ENCODE peak calls at places on chromosome 19, in seven cellular contexts. One of them, this sample, is unnamed.

GRCh38 chr19:3950871-3951861 is 18.3 kb downstream of the NMRK2 start:
- DNase-seq in left cardiac atrium: peak
- DNase-seq in stimulated activated CD4-positive, alpha-beta T cell treated with anti-CD3 and anti-CD28 coated beads, Interleukin-1b, Interleukin-23, amount 100 ng/mL, for 1 hour: no peak
- DNase-seq in glutamatergic neuron: peak
- DNase-seq in activated T-cell treated with anti-CD3 and anti-CD28 coated beads for 48 hours: no peak
- DNase-seq in cardiac fibroblast: no peak
- DNase-seq in Calu3: no peak
- DNase-seq in this sample: no peak

GRCh38 chr19:58009301-58009665 is 6.7 kb upstream of the ZNF606 start:
- DNase-seq in left cardiac atrium: no peak
- DNase-seq in stimulated activated CD4-positive, alpha-beta T cell treated with anti-CD3 and anti-CD28 coated beads, Interleukin-1b, Interleukin-23, amount 100 ng/mL, for 1 hour: no peak
- DNase-seq in glutamatergic neuron: no peak
- DNase-seq in activated T-cell treated with anti-CD3 and anti-CD28 coated beads for 48 hours: no peak
- DNase-seq in cardiac fibroblast: no peak
- DNase-seq in Calu3: no peak
- DNase-seq in this sample: no peak

GRCh38 chr19:16611121-16611520 is 16.9 kb downstream of the MED26 start:
- DNase-seq in left cardiac atrium: no peak
- DNase-seq in stimulated activated CD4-positive, alpha-beta T cell treated with anti-CD3 and anti-CD28 coated beads, Interleukin-1b, Interleukin-23, amount 100 ng/mL, for 1 hour: no peak
- DNase-seq in glutamatergic neuron: no peak
- DNase-seq in activated T-cell treated with anti-CD3 and anti-CD28 coated beads for 48 hours: no peak
- DNase-seq in cardiac fibroblast: no peak
- DNase-seq in Calu3: no peak
- DNase-seq in this sample: no peak

GRCh38 chr19:8571006-8571411 is 6.2 kb downstream of the MYO1F start:
- DNase-seq in left cardiac atrium: peak
- DNase-seq in stimulated activated CD4-positive, alpha-beta T cell treated with anti-CD3 and anti-CD28 coated beads, Interleukin-1b, Interleukin-23, amount 100 ng/mL, for 1 hour: no peak
- DNase-seq in glutamatergic neuron: no peak
- DNase-seq in activated T-cell treated with anti-CD3 and anti-CD28 coated beads for 48 hours: no peak
- DNase-seq in cardiac fibroblast: peak
- DNase-seq in Calu3: peak
- DNase-seq in this sample: no peak

GRCh38 chr19:49847731-49848696 is 2.9 kb upstream of the PTOV1 start:
- DNase-seq in left cardiac atrium: no peak
- DNase-seq in stimulated activated CD4-positive, alpha-beta T cell treated with anti-CD3 and anti-CD28 coated beads, Interleukin-1b, Interleukin-23, amount 100 ng/mL, for 1 hour: no peak
- DNase-seq in glutamatergic neuron: no peak
- DNase-seq in activated T-cell treated with anti-CD3 and anti-CD28 coated beads for 48 hours: no peak
- DNase-seq in cardiac fibroblast: peak
- DNase-seq in Calu3: peak
- DNase-seq in this sample: no peak

GRCh38 chr19:38433268-38433733 is at the start of gene RYR1:
- DNase-seq in left cardiac atrium: peak
- DNase-seq in stimulated activated CD4-positive, alpha-beta T cell treated with anti-CD3 and anti-CD28 coated beads, Interleukin-1b, Interleukin-23, amount 100 ng/mL, for 1 hour: peak
- DNase-seq in glutamatergic neuron: peak
- DNase-seq in activated T-cell treated with anti-CD3 and anti-CD28 coated beads for 48 hours: peak
- DNase-seq in cardiac fibroblast: no peak
- DNase-seq in Calu3: no peak
- DNase-seq in this sample: no peak

GRCh38 chr19:46065486-46065885 is 24.7 kb upstream of the IGFL4 start:
- DNase-seq in left cardiac atrium: no peak
- DNase-seq in stimulated activated CD4-positive, alpha-beta T cell treated with anti-CD3 and anti-CD28 coated beads, Interleukin-1b, Interleukin-23, amount 100 ng/mL, for 1 hour: no peak
- DNase-seq in glutamatergic neuron: no peak
- DNase-seq in activated T-cell treated with anti-CD3 and anti-CD28 coated beads for 48 hours: no peak
- DNase-seq in cardiac fibroblast: peak
- DNase-seq in Calu3: no peak
- DNase-seq in this sample: no peak

GRCh38 chr19:42919757-42920079 is 2.0 kb upstream of the PSG6 start:
- DNase-seq in left cardiac atrium: no peak
- DNase-seq in stimulated activated CD4-positive, alpha-beta T cell treated with anti-CD3 and anti-CD28 coated beads, Interleukin-1b, Interleukin-23, amount 100 ng/mL, for 1 hour: no peak
- DNase-seq in glutamatergic neuron: no peak
- DNase-seq in activated T-cell treated with anti-CD3 and anti-CD28 coated beads for 48 hours: no peak
- DNase-seq in cardiac fibroblast: peak
- DNase-seq in Calu3: peak
- DNase-seq in this sample: no peak

GRCh38 chr19:55400281-55401087 is 7.1 kb downstream of the UBE2S start:
- DNase-seq in left cardiac atrium: no peak
- DNase-seq in stimulated activated CD4-positive, alpha-beta T cell treated with anti-CD3 and anti-CD28 coated beads, Interleukin-1b, Interleukin-23, amount 100 ng/mL, for 1 hour: no peak
- DNase-seq in glutamatergic neuron: no peak
- DNase-seq in activated T-cell treated with anti-CD3 and anti-CD28 coated beads for 48 hours: no peak
- DNase-seq in cardiac fibroblast: no peak
- DNase-seq in Calu3: no peak
- DNase-seq in this sample: no peak

GRCh38 chr19:35559281-35559659 is 4.2 kb downstream of the ATP4A start:
- DNase-seq in left cardiac atrium: no peak
- DNase-seq in stimulated activated CD4-positive, alpha-beta T cell treated with anti-CD3 and anti-CD28 coated beads, Interleukin-1b, Interleukin-23, amount 100 ng/mL, for 1 hour: no peak
- DNase-seq in glutamatergic neuron: no peak
- DNase-seq in activated T-cell treated with anti-CD3 and anti-CD28 coated beads for 48 hours: no peak
- DNase-seq in cardiac fibroblast: no peak
- DNase-seq in Calu3: no peak
- DNase-seq in this sample: no peak

GRCh38 chr19:20371911-20372310 is 193.7 kb downstream of the ZNF737 start:
- DNase-seq in left cardiac atrium: no peak
- DNase-seq in stimulated activated CD4-positive, alpha-beta T cell treated with anti-CD3 and anti-CD28 coated beads, Interleukin-1b, Interleukin-23, amount 100 ng/mL, for 1 hour: no peak
- DNase-seq in glutamatergic neuron: no peak
- DNase-seq in activated T-cell treated with anti-CD3 and anti-CD28 coated beads for 48 hours: no peak
- DNase-seq in cardiac fibroblast: no peak
- DNase-seq in Calu3: no peak
- DNase-seq in this sample: no peak

GRCh38 chr19:1657632-1658445 is 5.4 kb upstream of the TCF3 start:
- DNase-seq in left cardiac atrium: no peak
- DNase-seq in stimulated activated CD4-positive, alpha-beta T cell treated with anti-CD3 and anti-CD28 coated beads, Interleukin-1b, Interleukin-23, amount 100 ng/mL, for 1 hour: no peak
- DNase-seq in glutamatergic neuron: peak
- DNase-seq in activated T-cell treated with anti-CD3 and anti-CD28 coated beads for 48 hours: no peak
- DNase-seq in cardiac fibroblast: no peak
- DNase-seq in Calu3: peak
- DNase-seq in this sample: no peak

GRCh38 chr19:40219721-40220276 is 1.6 kb upstream of the TTC9B start:
- DNase-seq in left cardiac atrium: no peak
- DNase-seq in stimulated activated CD4-positive, alpha-beta T cell treated with anti-CD3 and anti-CD28 coated beads, Interleukin-1b, Interleukin-23, amount 100 ng/mL, for 1 hour: no peak
- DNase-seq in glutamatergic neuron: no peak
- DNase-seq in activated T-cell treated with anti-CD3 and anti-CD28 coated beads for 48 hours: no peak
- DNase-seq in cardiac fibroblast: peak
- DNase-seq in Calu3: peak
- DNase-seq in this sample: no peak

GRCh38 chr19:57850553-57851017 is 926 bp downstream of the ZNF587 start:
- DNase-seq in left cardiac atrium: no peak
- DNase-seq in stimulated activated CD4-positive, alpha-beta T cell treated with anti-CD3 and anti-CD28 coated beads, Interleukin-1b, Interleukin-23, amount 100 ng/mL, for 1 hour: no peak
- DNase-seq in glutamatergic neuron: peak
- DNase-seq in activated T-cell treated with anti-CD3 and anti-CD28 coated beads for 48 hours: no peak
- DNase-seq in cardiac fibroblast: peak
- DNase-seq in Calu3: peak
- DNase-seq in this sample: no peak

GRCh38 chr19:45782162-45782623 is at the start of gene DMPK:
- DNase-seq in left cardiac atrium: peak
- DNase-seq in stimulated activated CD4-positive, alpha-beta T cell treated with anti-CD3 and anti-CD28 coated beads, Interleukin-1b, Interleukin-23, amount 100 ng/mL, for 1 hour: no peak
- DNase-seq in glutamatergic neuron: no peak
- DNase-seq in activated T-cell treated with anti-CD3 and anti-CD28 coated beads for 48 hours: no peak
- DNase-seq in cardiac fibroblast: no peak
- DNase-seq in Calu3: no peak
- DNase-seq in this sample: no peak

GRCh38 chr19:55165952-55166529 is 372 bp downstream of the DNAAF3 start:
- DNase-seq in left cardiac atrium: peak
- DNase-seq in stimulated activated CD4-positive, alpha-beta T cell treated with anti-CD3 and anti-CD28 coated beads, Interleukin-1b, Interleukin-23, amount 100 ng/mL, for 1 hour: no peak
- DNase-seq in glutamatergic neuron: peak
- DNase-seq in activated T-cell treated with anti-CD3 and anti-CD28 coated beads for 48 hours: peak
- DNase-seq in cardiac fibroblast: peak
- DNase-seq in Calu3: peak
- DNase-seq in this sample: no peak

GRCh38 chr19:19997656-19998268 is 41.5 kb downstream of the ZNF682 start:
- DNase-seq in left cardiac atrium: peak
- DNase-seq in stimulated activated CD4-positive, alpha-beta T cell treated with anti-CD3 and anti-CD28 coated beads, Interleukin-1b, Interleukin-23, amount 100 ng/mL, for 1 hour: peak
- DNase-seq in glutamatergic neuron: peak
- DNase-seq in activated T-cell treated with anti-CD3 and anti-CD28 coated beads for 48 hours: peak
- DNase-seq in cardiac fibroblast: peak
- DNase-seq in Calu3: no peak
- DNase-seq in this sample: no peak

GRCh38 chr19:48218964-48219363 is 36.7 kb downstream of the CARD8 start:
- DNase-seq in left cardiac atrium: no peak
- DNase-seq in stimulated activated CD4-positive, alpha-beta T cell treated with anti-CD3 and anti-CD28 coated beads, Interleukin-1b, Interleukin-23, amount 100 ng/mL, for 1 hour: no peak
- DNase-seq in glutamatergic neuron: no peak
- DNase-seq in activated T-cell treated with anti-CD3 and anti-CD28 coated beads for 48 hours: no peak
- DNase-seq in cardiac fibroblast: peak
- DNase-seq in Calu3: no peak
- DNase-seq in this sample: no peak

GRCh38 chr19:1129535-1129934 is 25.7 kb downstream of the GPX4 start:
- DNase-seq in left cardiac atrium: peak
- DNase-seq in stimulated activated CD4-positive, alpha-beta T cell treated with anti-CD3 and anti-CD28 coated beads, Interleukin-1b, Interleukin-23, amount 100 ng/mL, for 1 hour: no peak
- DNase-seq in glutamatergic neuron: no peak
- DNase-seq in activated T-cell treated with anti-CD3 and anti-CD28 coated beads for 48 hours: no peak
- DNase-seq in cardiac fibroblast: no peak
- DNase-seq in Calu3: no peak
- DNase-seq in this sample: no peak

GRCh38 chr19:34041922-34042521 is 130.3 kb upstream of the LSM14A start:
- DNase-seq in left cardiac atrium: peak
- DNase-seq in stimulated activated CD4-positive, alpha-beta T cell treated with anti-CD3 and anti-CD28 coated beads, Interleukin-1b, Interleukin-23, amount 100 ng/mL, for 1 hour: peak
- DNase-seq in glutamatergic neuron: peak
- DNase-seq in activated T-cell treated with anti-CD3 and anti-CD28 coated beads for 48 hours: peak
- DNase-seq in cardiac fibroblast: peak
- DNase-seq in Calu3: peak
- DNase-seq in this sample: no peak

This sample was measured in vagina.